ENCODE peak calls at places on chromosomes 5 and 9, in eight cellular contexts. C is ovary; A is islet precursor cell; G is CD14-positive monocyte; K is NCI-H1105 treated with DMSO at 0.1 percent for 48 hours; B is activated naive CD8-positive, alpha-beta T cell treated with anti-CD3 and anti-CD28 coated beads, Interleukin-2, amount 50 U/mL, for 24 hours; R is GDM1; M is NCI-H748 treated with DMSO at 0.1 percent for 48 hours. E is an unnamed sample.

GRCh38 chr5:158701406-158702177 is 398.1 kb downstream of the EBF1 start:
- DNase-seq in C (no peak), A (no peak), G (no peak), K (no peak), B (no peak), R (no peak), M (no peak), E (no peak)

GRCh38 chr9:105257767-105258166 is 13.3 kb downstream of the SLC44A1 start:
- DNase-seq in C (no peak), A (no peak), G (no peak), K (no peak), B (no peak), R (no peak), M (no peak), E (no peak)

GRCh38 chr5:147426928-147427327 is 82.9 kb downstream of the DPYSL3 start:
- DNase-seq in C (no peak), A (no peak), G (no peak), K (no peak), B (no peak), R (no peak), M (no peak), E (no peak)

GRCh38 chr5:157451806-157452205 is 8.2 kb upstream of the NIPAL4 start:
- DNase-seq in C (no peak), A (peak), G (no peak), K (no peak), B (no peak), R (no peak), M (no peak), E (no peak)

GRCh38 chr5:163089233-163089632 is 348.2 kb upstream of the CCNG1 start:
- DNase-seq in C (no peak), A (no peak), G (no peak), K (no peak), B (no peak), R (no peak), M (no peak), E (no peak)

GRCh38 chr9:16532681-16533450 is 337.6 kb downstream of the BNC2 start:
- DNase-seq in C (no peak), A (no peak), G (no peak), K (no peak), B (no peak), R (no peak), M (no peak), E (no peak)

GRCh38 chr9:91483189-91483691 is 59.6 kb upstream of the NFIL3 start:
- DNase-seq in C (no peak), A (no peak), G (no peak), K (no peak), B (no peak), R (no peak), M (no peak), E (no peak)

GRCh38 chr9:94627287-94627686 is 12.0 kb downstream of the FBP1 start:
- DNase-seq in C (no peak), A (no peak), G (no peak), K (no peak), B (no peak), R (no peak), M (no peak), E (no peak)

GRCh38 chr5:156526081-156527017 is 199.4 kb downstream of the SGCD start:
- DNase-seq in C (no peak), A (no peak), G (no peak), K (no peak), B (no peak), R (no peak), M (no peak), E (no peak)

GRCh38 chr5:34680896-34681295 is 24.8 kb downstream of the RAI14 start:
- DNase-seq in C (no peak), A (no peak), G (no peak), K (no peak), B (no peak), R (no peak), M (no peak), E (no peak)

GRCh38 chr5:173093597-173093996 is 37.4 kb downstream of the CREBRF start:
- DNase-seq in C (no peak), A (no peak), G (no peak), K (no peak), B (no peak), R (no peak), M (no peak), E (no peak)

GRCh38 chr9:129671519-129671918 is 6.1 kb downstream of the PRRX2 start:
- DNase-seq in C (no peak), A (no peak), G (no peak), K (no peak), B (peak), R (no peak), M (no peak), E (no peak)

GRCh38 chr5:120873083-120873482 is 409.0 kb downstream of the PRR16 start:
- DNase-seq in C (no peak), A (no peak), G (no peak), K (no peak), B (no peak), R (no peak), M (no peak), E (no peak)

GRCh38 chr5:168813179-168813968 is 234.2 kb upstream of the PANK3 start:
- DNase-seq in C (no peak), A (no peak), G (no peak), K (no peak), B (no peak), R (no peak), M (no peak), E (no peak)

GRCh38 chr5:91499943-91500531 is 116.9 kb upstream of the ARRDC3 start:
- DNase-seq in C (no peak), A (no peak), G (no peak), K (peak), B (no peak), R (no peak), M (peak), E (no peak)

GRCh38 chr5:150120617-150121447 is 34.5 kb upstream of the CSF1R start:
- DNase-seq in C (peak), A (peak), G (no peak), K (no peak), B (no peak), R (no peak), M (no peak), E (no peak)

GRCh38 chr9:64773491-64773931 is 511.5 kb downstream of the FOXD4L5 start:
- DNase-seq in C (no peak), A (peak), G (no peak), K (no peak), B (peak), R (no peak), M (no peak), E (no peak)

GRCh38 chr5:2752059-2752874 is 790 bp upstream of the IRX2 start:
- DNase-seq in C (no peak), A (peak), G (no peak), K (peak), B (no peak), R (no peak), M (peak), E (no peak)

GRCh38 chr5:76337949-76338589 is 65.0 kb upstream of the IQGAP2 start:
- DNase-seq in C (no peak), A (peak), G (no peak), K (peak), B (peak), R (peak), M (no peak), E (peak)

GRCh38 chr5:1763960-1764605 is 35.6 kb downstream of the MRPL36 start:
- DNase-seq in C (peak), A (peak), G (peak), K (no peak), B (no peak), R (no peak), M (no peak), E (no peak)

GRCh38 chr5:1793966-1794895 is 5.4 kb downstream of the MRPL36 start:
- DNase-seq in C (no peak), A (peak), G (no peak), K (no peak), B (no peak), R (no peak), M (no peak), E (no peak)

GRCh38 chr5:141846031-141846430 is 32.2 kb downstream of the PCDH1 start:
- DNase-seq in C (no peak), A (peak), G (no peak), K (peak), B (no peak), R (no peak), M (peak), E (no peak)

GRCh38 chr9:123090198-123090896 is 56.9 kb downstream of the GPR21 start:
- DNase-seq in C (no peak), A (no peak), G (no peak), K (no peak), B (no peak), R (no peak), M (no peak), E (no peak)

E was measured in mucosa of gallbladder.